ENCODE peak calls at places on chromosome 9, in eight cellular contexts. F is body of pancreas, O is uterus, I is astrocyte of the spinal cord, S is lower leg skin, X is vagina, D is lung, T is left ventricle myocardium inferior. A is an unnamed sample.

GRCh38 chr9:137365552-137366444 is 57.2 kb downstream of the EXD3 start:
- DNase-seq in F (no peak), O (no peak), I (no peak), S (no peak), X (no peak), D (no peak), T (no peak), A (no peak)

GRCh38 chr9:128992995-128993394 is 35.1 kb downstream of the SH3GLB2 start:
- DNase-seq in F (peak), O (no peak), I (no peak), S (no peak), X (no peak), D (no peak), T (no peak), A (peak)

GRCh38 chr9:4090491-4090890 is 209.4 kb downstream of the GLIS3 start:
- DNase-seq in F (no peak), O (no peak), I (no peak), S (no peak), X (no peak), D (no peak), T (no peak), A (peak)

GRCh38 chr9:97419315-97419867 is 7.5 kb downstream of the TDRD7 start:
- DNase-seq in F (no peak), O (no peak), I (peak), S (no peak), X (no peak), D (no peak), T (no peak), A (no peak)

GRCh38 chr9:91690540-91691249 is 259.3 kb downstream of the ROR2 start:
- DNase-seq in F (peak), O (no peak), I (no peak), S (no peak), X (no peak), D (no peak), T (no peak), A (no peak)

GRCh38 chr9:134314950-134315715 is 11.1 kb upstream of the RXRA start:
- DNase-seq in F (peak), O (no peak), I (no peak), S (peak), X (no peak), D (no peak), T (peak), A (peak)

GRCh38 chr9:22041792-22042191 is 32.7 kb upstream of the CDKN2B start:
- DNase-seq in F (peak), O (no peak), I (no peak), S (no peak), X (no peak), D (peak), T (no peak), A (no peak)

GRCh38 chr9:130220351-130220750 is 45.2 kb upstream of the HMCN2 start:
- DNase-seq in F (no peak), O (peak), I (no peak), S (no peak), X (no peak), D (no peak), T (no peak), A (peak)

GRCh38 chr9:108727580-108728056 is 128.2 kb downstream of the ACTL7B start:
- DNase-seq in F (peak), O (no peak), I (peak), S (no peak), X (no peak), D (no peak), T (peak), A (no peak)

GRCh38 chr9:126217797-126218196 is 108.8 kb upstream of the MVB12B start:
- DNase-seq in F (no peak), O (no peak), I (no peak), S (peak), X (no peak), D (no peak), T (no peak), A (no peak)

GRCh38 chr9:124342946-124343485 is 72.2 kb downstream of the PSMB7 start:
- DNase-seq in F (no peak), O (peak), I (peak), S (peak), X (no peak), D (peak), T (peak), A (peak)

GRCh38 chr9:110912701-110913291 is 125.5 kb downstream of the LPAR1 start:
- DNase-seq in F (no peak), O (no peak), I (no peak), S (no peak), X (no peak), D (no peak), T (no peak), A (no peak)

GRCh38 chr9:5459289-5459829 is 9.0 kb downstream of the CD274 start:
- DNase-seq in F (no peak), O (no peak), I (no peak), S (no peak), X (no peak), D (no peak), T (no peak), A (no peak)

GRCh38 chr9:108073823-108074222 is 584.3 kb upstream of the KLF4 start:
- DNase-seq in F (no peak), O (no peak), I (no peak), S (no peak), X (no peak), D (no peak), T (no peak), A (no peak)

GRCh38 chr9:22214497-22215031 is 205.5 kb upstream of the CDKN2B start:
- DNase-seq in F (no peak), O (no peak), I (peak), S (no peak), X (no peak), D (no peak), T (no peak), A (no peak)

GRCh38 chr9:14935099-14935710 is 25.0 kb upstream of the FREM1 start:
- DNase-seq in F (no peak), O (no peak), I (peak), S (no peak), X (no peak), D (no peak), T (no peak), A (no peak)

GRCh38 chr9:20624201-20625002 is 2.1 kb upstream of the MLLT3 start:
- DNase-seq in F (peak), O (peak), I (peak), S (peak), X (no peak), D (peak), T (peak), A (peak)

GRCh38 chr9:7332780-7333179 is 466.8 kb downstream of the DMAC1 start:
- DNase-seq in F (no peak), O (no peak), I (no peak), S (no peak), X (no peak), D (no peak), T (no peak), A (no peak)

GRCh38 chr9:132694144-132694543 is 23.9 kb downstream of the GTF3C4 start:
- DNase-seq in F (no peak), O (no peak), I (no peak), S (no peak), X (no peak), D (no peak), T (no peak), A (peak)
- TF ChIP-seq CTCF in F (no peak), O (no peak), I (no peak), S (no peak), X (no peak), D (no peak), T (peak), A (peak)

GRCh38 chr9:16203735-16204573 is 651.1 kb downstream of the CCDC171 start:
- DNase-seq in F (no peak), O (no peak), I (peak), S (no peak), X (no peak), D (no peak), T (no peak), A (no peak)

GRCh38 chr9:16210440-16210839 is 657.6 kb downstream of the CCDC171 start:
- DNase-seq in F (no peak), O (no peak), I (no peak), S (no peak), X (no peak), D (no peak), T (no peak), A (no peak)

GRCh38 chr9:16206560-16206959 is 653.7 kb downstream of the CCDC171 start:
- DNase-seq in F (no peak), O (no peak), I (no peak), S (no peak), X (no peak), D (no peak), T (no peak), A (no peak)

GRCh38 chr9:16205455-16205854 is 652.6 kb downstream of the CCDC171 start:
- DNase-seq in F (no peak), O (no peak), I (no peak), S (no peak), X (no peak), D (no peak), T (no peak), A (no peak)

GRCh38 chr9:16207161-16207560 is 654.3 kb downstream of the CCDC171 start:
- DNase-seq in F (peak), O (peak), I (peak), S (no peak), X (no peak), D (no peak), T (peak), A (no peak)
- H3K4me3 ChIP-seq in F (no peak), O (peak), I (no peak), S (no peak), X (no peak), D (no peak), T (no peak), A (no peak)

DNA sequence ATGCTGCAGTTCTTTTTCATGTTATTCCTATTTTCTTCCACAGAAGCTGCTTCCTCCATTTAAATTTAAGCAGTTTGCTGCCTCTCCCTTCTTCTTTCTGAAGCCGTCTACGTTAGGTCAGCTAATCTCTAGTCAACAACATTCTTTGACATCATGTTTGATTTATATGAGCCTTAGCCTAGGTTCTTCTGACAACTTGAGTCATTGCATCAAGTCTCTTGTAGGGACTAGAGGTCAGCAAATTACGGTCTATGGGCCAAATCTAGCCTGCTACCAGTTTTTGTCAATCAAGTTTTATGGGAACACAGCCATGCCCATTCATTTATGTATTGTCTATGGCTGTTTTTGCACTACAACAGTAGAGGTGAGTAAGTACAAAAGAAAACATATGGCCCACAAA is 40.3 kb upstream of the PPP3R2 start:
- DNase-seq in F (no peak), O (no peak), I (no peak), S (no peak), X (no peak), D (no peak), T (no peak), A (no peak)
- TF ChIP-seq CTCF in F (no peak), O (no peak), I (no peak), S (no peak), X (no peak), D (no peak), T (no peak), A (no peak)

GRCh38 chr9:1513105-1513504 is 462.9 kb downstream of the DMRT2 start:
- DNase-seq in F (no peak), O (no peak), I (no peak), S (no peak), X (no peak), D (no peak), T (no peak), A (no peak)
- H3K4me3 ChIP-seq in F (no peak), O (no peak), I (no peak), S (no peak), X (no peak), D (no peak), T (no peak), A (no peak)

GRCh38 chr9:80175286-80175906 is 603.6 kb downstream of the TLE4 start:
- DNase-seq in F (peak), O (no peak), I (peak), S (no peak), X (no peak), D (no peak), T (no peak), A (peak)
- TF ChIP-seq CTCF in F (peak), O (peak), I (peak), S (no peak), X (peak), D (peak), T (peak), A (peak)